ENCODE peak calls at places on chromosomes 7 and 10, in six cellular contexts. U is NCI-H69; H is CD8-positive, alpha-beta memory T cell; G is NCI-H1092 treated with DMSO at 0.1 percent for 48 hours; Q is HT1080; N is T47D. Y is an unnamed sample.
A peak's percentile ranks its signal among the peaks of the same experiment; 100 is the strongest.

GRCh38 chr7:18087687-18088078 is 60.0 kb upstream of the PRPS1L1 start:
- DNase-seq in Q (no peak), G (peak; percentile 86), U (peak; percentile 90), N (no peak), H (no peak), Y (peak; percentile 31)

GRCh38 chr10:101485681-101486554 is 102.1 kb downstream of the POLL start:
- DNase-seq in G (peak; percentile 85), U (peak; percentile 95), Q (no peak), N (no peak), H (no peak), Y (peak; percentile 90)

GRCh38 chr7:16397497-16398210 is 23.7 kb downstream of the CRPPA start:
- DNase-seq in N (no peak), G (no peak), H (no peak), Q (no peak), U (no peak), Y (no peak)

GRCh38 chr10:26759008-26759407 is 61.5 kb downstream of the PDSS1 start:
- DNase-seq in G (no peak), U (no peak), Q (no peak), H (no peak), N (no peak), Y (no peak)

GRCh38 chr7:93442478-93443224 is 131.9 kb downstream of the CALCR start:
- DNase-seq in N (no peak), H (peak; percentile 6), U (peak; percentile 56), Q (peak; percentile 46), G (no peak), Y (peak; percentile 38)

GRCh38 chr7:157111311-157111710 is 27.4 kb upstream of the UBE3C start:
- DNase-seq in N (no peak), H (no peak), G (no peak), Q (no peak), U (no peak), Y (no peak)

GRCh38 chr10:68625316-68625921 is 65.3 kb downstream of the TET1 start:
- DNase-seq in Q (no peak), U (no peak), G (no peak), N (no peak), H (no peak), Y (no peak)

GRCh38 chr10:115861864-115862263 is 411.1 kb downstream of the GFRA1 start:
- DNase-seq in N (no peak), G (no peak), U (no peak), Q (peak; percentile 74), H (no peak), Y (no peak)

GRCh38 chr7:116540743-116541142 is 15.9 kb downstream of the CAV1 start:
- DNase-seq in G (no peak), U (no peak), H (no peak), N (no peak), Q (no peak), Y (no peak)

GRCh38 chr7:100220833-100221718 is 1.3 kb downstream of the PVRIG start:
- DNase-seq in G (no peak), Q (no peak), U (no peak), H (peak; percentile 89), N (no peak), Y (no peak)

GRCh38 chr7:815284-816216 is 16.7 kb upstream of the SUN1 start:
- DNase-seq in N (no peak), Q (no peak), U (peak; percentile 90), G (peak; percentile 77), H (no peak), Y (peak; percentile 77)

GRCh38 chr7:75776295-75776971 is 4.4 kb upstream of the CCL26 start:
- DNase-seq in G (no peak), U (no peak), N (no peak), Q (peak; percentile 88), H (peak; percentile 67), Y (no peak)

GRCh38 chr7:31059551-31059950 is 7.4 kb downstream of the ADCYAP1R1 start:
- DNase-seq in U (peak; percentile 14), G (no peak), N (no peak), H (no peak), Q (no peak), Y (no peak)

GRCh38 chr7:32379486-32380115 is 110.6 kb downstream of the LSM5 start:
- DNase-seq in U (no peak), Q (no peak), N (no peak), G (no peak), H (no peak), Y (no peak)

GRCh38 chr10:104349623-104350142 is 4.0 kb upstream of the CFAP58 start:
- DNase-seq in H (no peak), Q (peak; percentile 64), U (peak; percentile 44), G (no peak), N (no peak), Y (no peak)

GRCh38 chr10:126972622-126973414 is 67.6 kb downstream of the DOCK1 start:
- DNase-seq in U (no peak), Q (peak; percentile 84), G (no peak), H (no peak), N (no peak), Y (no peak)

GRCh38 chr7:73521636-73522080 is 435 bp downstream of the BAZ1B start:
- DNase-seq in Q (peak; percentile 20), G (peak; percentile 49), N (peak; percentile 69), U (peak; percentile 96), H (no peak), Y (no peak)

GRCh38 chr7:107592361-107593024 is 12.4 kb downstream of the BCAP29 start:
- DNase-seq in Q (no peak), U (no peak), H (no peak), G (no peak), N (no peak), Y (no peak)

GRCh38 chr10:123573236-123574147 is 92.7 kb upstream of the GPR26 start:
- DNase-seq in H (no peak), Q (peak; percentile 50), N (peak; percentile 34), U (peak; percentile 49), G (peak; percentile 17), Y (peak; percentile 9)

GRCh38 chr10:32489935-32490334 is 44.0 kb downstream of the CCDC7 start:
- DNase-seq in G (no peak), N (no peak), Q (no peak), H (no peak), U (no peak), Y (no peak)

GRCh38 chr7:95549818-95550529 is 46.3 kb downstream of the PDK4 start:
- DNase-seq in U (peak; percentile 90), H (no peak), G (peak; percentile 90), N (peak; percentile 41), Q (peak; percentile 96), Y (peak; percentile 49)

GRCh38 chr10:48695636-48696534 is 11.2 kb downstream of the WDFY4 start:
- DNase-seq in Q (no peak), H (no peak), G (no peak), U (no peak), N (no peak), Y (no peak)

GRCh38 chr10:43648392-43649148 is at the start of gene ZNF32:
- DNase-seq in U (peak; percentile 83), N (peak; percentile 95), Q (peak; percentile 70), H (peak; percentile 79), G (peak; percentile 63), Y (peak; percentile 83)

GRCh38 chr10:74227697-74228424 is 76.8 kb downstream of the ADK start:
- DNase-seq in Q (peak; percentile 78), G (no peak), N (no peak), U (no peak), H (no peak), Y (no peak)

GRCh38 chr7:129561677-129562424 is 49.7 kb upstream of the NRF1 start:
- DNase-seq in Q (no peak), G (no peak), U (no peak), N (no peak), H (no peak), Y (no peak)

GRCh38 chr7:159070422-159071148 is 74.1 kb downstream of the VIPR2 start:
- DNase-seq in Q (no peak), H (no peak), N (no peak), G (peak; percentile 23), U (no peak), Y (no peak)

GRCh38 chr10:3757638-3758490 is 27.1 kb downstream of the KLF6 start:
- DNase-seq in Q (peak; percentile 67), N (no peak), U (no peak), G (no peak), H (peak; percentile 56), Y (no peak)

GRCh38 chr10:71705582-71705981 is 14.0 kb downstream of the C10orf105 start:
- DNase-seq in H (no peak), G (no peak), U (peak; percentile 18), N (no peak), Q (no peak), Y (no peak)

GRCh38 chr10:70660722-70661121 is 11.6 kb upstream of the ADAMTS14 start:
- DNase-seq in N (no peak), Q (no peak), G (no peak), U (no peak), H (no peak), Y (no peak)

Y was measured in NCI-H1417.